ENCODE peak calls at places on chromosomes 1 and 21, in eight cellular contexts. One of them, this sample, is unnamed.

GRCh38 chr1:1973716-1974642 is 29.6 kb downstream of the CFAP74 start:
- DNase-seq in HS-27A: no peak
- DNase-seq in hypothalamus: no peak
- DNase-seq in hepatic stellate cell: no peak
- DNase-seq in NCI-H524: no peak
- DNase-seq in H54: no peak
- DNase-seq in Jurkat, Clone E6-1: no peak
- DNase-seq in stimulated activated CD4-positive, alpha-beta T cell treated with anti-CD3 and anti-CD28 coated beads, TNF-alpha, amount 100 ng/mL, for 48 hours: no peak
- DNase-seq in this sample: no peak

GRCh38 chr1:110339427-110340206 is 440 bp downstream of the RBM15 start:
- DNase-seq in HS-27A: peak; percentile 26
- DNase-seq in Jurkat, Clone E6-1: no peak
- DNase-seq in NCI-H524: peak; percentile 41
- DNase-seq in hypothalamus: peak; percentile 65
- DNase-seq in hepatic stellate cell: peak; percentile 49
- DNase-seq in stimulated activated CD4-positive, alpha-beta T cell treated with anti-CD3 and anti-CD28 coated beads, TNF-alpha, amount 100 ng/mL, for 48 hours: peak; percentile 44
- DNase-seq in H54: peak; percentile 17
- DNase-seq in this sample: peak; percentile 39

GRCh38 chr1:156383023-156383422 is 14.0 kb downstream of the RHBG start:
- DNase-seq in HS-27A: no peak
- DNase-seq in NCI-H524: peak; percentile 81
- DNase-seq in stimulated activated CD4-positive, alpha-beta T cell treated with anti-CD3 and anti-CD28 coated beads, TNF-alpha, amount 100 ng/mL, for 48 hours: peak; percentile 53
- DNase-seq in hypothalamus: peak; percentile 73
- DNase-seq in Jurkat, Clone E6-1: peak; percentile 63
- DNase-seq in H54: peak; percentile 89
- DNase-seq in hepatic stellate cell: peak; percentile 84
- DNase-seq in this sample: peak; percentile 70

GRCh38 chr1:153404768-153405167 is 11.6 kb upstream of the S100A7A start:
- DNase-seq in stimulated activated CD4-positive, alpha-beta T cell treated with anti-CD3 and anti-CD28 coated beads, TNF-alpha, amount 100 ng/mL, for 48 hours: peak; percentile 53
- DNase-seq in NCI-H524: peak; percentile 12
- DNase-seq in hepatic stellate cell: no peak
- DNase-seq in H54: peak; percentile 43
- DNase-seq in HS-27A: no peak
- DNase-seq in Jurkat, Clone E6-1: peak; percentile 49
- DNase-seq in hypothalamus: no peak
- DNase-seq in this sample: no peak

GRCh38 chr1:3736131-3736561 is 16.1 kb upstream of the CCDC27 start:
- DNase-seq in Jurkat, Clone E6-1: no peak
- DNase-seq in stimulated activated CD4-positive, alpha-beta T cell treated with anti-CD3 and anti-CD28 coated beads, TNF-alpha, amount 100 ng/mL, for 48 hours: no peak
- DNase-seq in H54: no peak
- DNase-seq in hepatic stellate cell: no peak
- DNase-seq in HS-27A: no peak
- DNase-seq in NCI-H524: no peak
- DNase-seq in hypothalamus: no peak
- DNase-seq in this sample: no peak

GRCh38 chr21:41466024-41466820 is 40.2 kb downstream of the MX1 start:
- DNase-seq in NCI-H524: no peak
- DNase-seq in H54: no peak
- DNase-seq in stimulated activated CD4-positive, alpha-beta T cell treated with anti-CD3 and anti-CD28 coated beads, TNF-alpha, amount 100 ng/mL, for 48 hours: no peak
- DNase-seq in hepatic stellate cell: no peak
- DNase-seq in Jurkat, Clone E6-1: no peak
- DNase-seq in HS-27A: no peak
- DNase-seq in hypothalamus: no peak
- DNase-seq in this sample: no peak

GRCh38 chr1:1068374-1069060 is 5.6 kb downstream of the RNF223 start:
- DNase-seq in NCI-H524: no peak
- DNase-seq in Jurkat, Clone E6-1: no peak
- DNase-seq in H54: no peak
- DNase-seq in hypothalamus: no peak
- DNase-seq in HS-27A: no peak
- DNase-seq in stimulated activated CD4-positive, alpha-beta T cell treated with anti-CD3 and anti-CD28 coated beads, TNF-alpha, amount 100 ng/mL, for 48 hours: no peak
- DNase-seq in hepatic stellate cell: no peak
- DNase-seq in this sample: no peak

GRCh38 chr1:101028466-101028865 is 2.9 kb upstream of the DPH5 start:
- DNase-seq in Jurkat, Clone E6-1: no peak
- DNase-seq in hepatic stellate cell: no peak
- DNase-seq in H54: no peak
- DNase-seq in stimulated activated CD4-positive, alpha-beta T cell treated with anti-CD3 and anti-CD28 coated beads, TNF-alpha, amount 100 ng/mL, for 48 hours: no peak
- DNase-seq in hypothalamus: no peak
- DNase-seq in HS-27A: no peak
- DNase-seq in NCI-H524: no peak
- DNase-seq in this sample: no peak

GRCh38 chr1:218492840-218493239 is 147.7 kb downstream of the TGFB2 start:
- DNase-seq in HS-27A: no peak
- DNase-seq in stimulated activated CD4-positive, alpha-beta T cell treated with anti-CD3 and anti-CD28 coated beads, TNF-alpha, amount 100 ng/mL, for 48 hours: no peak
- DNase-seq in hepatic stellate cell: no peak
- DNase-seq in Jurkat, Clone E6-1: no peak
- DNase-seq in hypothalamus: no peak
- DNase-seq in NCI-H524: no peak
- DNase-seq in H54: no peak
- DNase-seq in this sample: no peak

GRCh38 chr1:212225871-212226302 is 59.3 kb upstream of the PPP2R5A start:
- DNase-seq in hepatic stellate cell: no peak
- DNase-seq in H54: no peak
- DNase-seq in Jurkat, Clone E6-1: no peak
- DNase-seq in stimulated activated CD4-positive, alpha-beta T cell treated with anti-CD3 and anti-CD28 coated beads, TNF-alpha, amount 100 ng/mL, for 48 hours: no peak
- DNase-seq in NCI-H524: no peak
- DNase-seq in HS-27A: no peak
- DNase-seq in hypothalamus: no peak
- DNase-seq in this sample: no peak

GRCh38 chr1:12003762-12004161 is 15.5 kb upstream of the MIIP start:
- DNase-seq in Jurkat, Clone E6-1: no peak
- DNase-seq in HS-27A: no peak
- DNase-seq in stimulated activated CD4-positive, alpha-beta T cell treated with anti-CD3 and anti-CD28 coated beads, TNF-alpha, amount 100 ng/mL, for 48 hours: no peak
- DNase-seq in NCI-H524: peak; percentile 73
- DNase-seq in hypothalamus: no peak
- DNase-seq in hepatic stellate cell: no peak
- DNase-seq in H54: no peak
- DNase-seq in this sample: no peak

GRCh38 chr1:181033799-181034391 is at the start of gene MR1:
- DNase-seq in HS-27A: peak; percentile 62
- DNase-seq in hypothalamus: no peak
- DNase-seq in hepatic stellate cell: peak; percentile 78
- DNase-seq in H54: peak; percentile 71
- DNase-seq in NCI-H524: peak; percentile 7
- DNase-seq in Jurkat, Clone E6-1: peak; percentile 94
- DNase-seq in stimulated activated CD4-positive, alpha-beta T cell treated with anti-CD3 and anti-CD28 coated beads, TNF-alpha, amount 100 ng/mL, for 48 hours: no peak
- DNase-seq in this sample: peak; percentile 68

GRCh38 chr1:168623003-168623828 is 46.8 kb downstream of the XCL1 start:
- DNase-seq in stimulated activated CD4-positive, alpha-beta T cell treated with anti-CD3 and anti-CD28 coated beads, TNF-alpha, amount 100 ng/mL, for 48 hours: no peak
- DNase-seq in Jurkat, Clone E6-1: no peak
- DNase-seq in hepatic stellate cell: no peak
- DNase-seq in NCI-H524: no peak
- DNase-seq in hypothalamus: no peak
- DNase-seq in H54: no peak
- DNase-seq in HS-27A: peak; percentile 42
- DNase-seq in this sample: no peak

GRCh38 chr1:117095237-117095636 is 26.3 kb downstream of the TRIM45 start:
- DNase-seq in hypothalamus: no peak
- DNase-seq in HS-27A: no peak
- DNase-seq in H54: no peak
- DNase-seq in hepatic stellate cell: no peak
- DNase-seq in NCI-H524: no peak
- DNase-seq in stimulated activated CD4-positive, alpha-beta T cell treated with anti-CD3 and anti-CD28 coated beads, TNF-alpha, amount 100 ng/mL, for 48 hours: no peak
- DNase-seq in Jurkat, Clone E6-1: no peak
- DNase-seq in this sample: no peak

GRCh38 chr1:231938651-231939050 is 312.1 kb downstream of the DISC1 start:
- DNase-seq in Jurkat, Clone E6-1: no peak
- DNase-seq in H54: no peak
- DNase-seq in hepatic stellate cell: no peak
- DNase-seq in hypothalamus: no peak
- DNase-seq in NCI-H524: no peak
- DNase-seq in HS-27A: no peak
- DNase-seq in stimulated activated CD4-positive, alpha-beta T cell treated with anti-CD3 and anti-CD28 coated beads, TNF-alpha, amount 100 ng/mL, for 48 hours: no peak
- DNase-seq in this sample: no peak

GRCh38 chr1:31335007-31335406 is 37.9 kb downstream of the FABP3 start:
- DNase-seq in H54: peak; percentile 13
- DNase-seq in hypothalamus: no peak
- DNase-seq in stimulated activated CD4-positive, alpha-beta T cell treated with anti-CD3 and anti-CD28 coated beads, TNF-alpha, amount 100 ng/mL, for 48 hours: no peak
- DNase-seq in hepatic stellate cell: peak; percentile 40
- DNase-seq in NCI-H524: peak; percentile 70
- DNase-seq in Jurkat, Clone E6-1: peak; percentile 39
- DNase-seq in HS-27A: peak; percentile 3
- DNase-seq in this sample: no peak